ENCODE peak calls at places on chromosomes 1 and 21, in six cellular contexts. One of them, this sample, is unnamed.

GRCh38 chr1:151946366-151946764 is 37.1 kb upstream of the THEM4 start:
- DNase-seq in uterus: no peak
- DNase-seq in DMS153: peak
- DNase-seq in T-helper 9 cell: no peak
- DNase-seq in NCI-H2081: no peak
- DNase-seq in NCI-H1436: no peak
- DNase-seq in this sample: no peak

GRCh38 chr1:59732219-59732955 is 82.4 kb upstream of the HOOK1 start:
- DNase-seq in NCI-H1436: no peak
- DNase-seq in T-helper 9 cell: no peak
- DNase-seq in NCI-H2081: no peak
- DNase-seq in DMS153: no peak
- DNase-seq in uterus: no peak
- DNase-seq in this sample: no peak

GRCh38 chr1:181117648-181118449 is 29.3 kb downstream of the IER5 start:
- DNase-seq in NCI-H1436: no peak
- DNase-seq in T-helper 9 cell: no peak
- DNase-seq in uterus: no peak
- DNase-seq in NCI-H2081: peak
- DNase-seq in DMS153: peak
- DNase-seq in this sample: no peak

GRCh38 chr1:43691871-43692815 is 15.2 kb upstream of the ST3GAL3 start:
- DNase-seq in uterus: no peak
- DNase-seq in DMS153: no peak
- DNase-seq in NCI-H1436: no peak
- DNase-seq in NCI-H2081: no peak
- DNase-seq in T-helper 9 cell: no peak
- DNase-seq in this sample: no peak

GRCh38 chr1:225467193-225468020 is 39.6 kb upstream of the LBR start:
- DNase-seq in NCI-H2081: no peak
- DNase-seq in NCI-H1436: no peak
- DNase-seq in T-helper 9 cell: peak
- DNase-seq in DMS153: peak
- DNase-seq in uterus: peak
- DNase-seq in this sample: peak

GRCh38 chr1:206706298-206706791 is 21.6 kb downstream of the MAPKAPK2 start:
- DNase-seq in NCI-H2081: peak
- DNase-seq in NCI-H1436: peak
- DNase-seq in T-helper 9 cell: no peak
- DNase-seq in DMS153: no peak
- DNase-seq in uterus: peak
- DNase-seq in this sample: peak

GRCh38 chr1:151990856-151991198 is 2.8 kb downstream of the S100A10 start:
- DNase-seq in DMS153: peak
- DNase-seq in NCI-H2081: no peak
- DNase-seq in T-helper 9 cell: no peak
- DNase-seq in NCI-H1436: no peak
- DNase-seq in uterus: peak
- DNase-seq in this sample: no peak

GRCh38 chr1:233505130-233505529 is 108.8 kb upstream of the KCNK1 start:
- DNase-seq in NCI-H2081: no peak
- DNase-seq in T-helper 9 cell: no peak
- DNase-seq in DMS153: no peak
- DNase-seq in NCI-H1436: no peak
- DNase-seq in uterus: no peak
- DNase-seq in this sample: no peak

GRCh38 chr1:26536081-26536480 is 6.5 kb downstream of the RPS6KA1 start:
- DNase-seq in NCI-H1436: no peak
- DNase-seq in T-helper 9 cell: no peak
- DNase-seq in uterus: no peak
- DNase-seq in DMS153: no peak
- DNase-seq in NCI-H2081: no peak
- DNase-seq in this sample: no peak

GRCh38 chr1:164765557-164765956 is 206.6 kb downstream of the PBX1 start:
- DNase-seq in DMS153: no peak
- DNase-seq in NCI-H2081: no peak
- DNase-seq in NCI-H1436: no peak
- DNase-seq in T-helper 9 cell: no peak
- DNase-seq in uterus: no peak
- DNase-seq in this sample: no peak

GRCh38 chr1:86701731-86702130 is 2.6 kb upstream of the SH3GLB1 start:
- DNase-seq in T-helper 9 cell: no peak
- DNase-seq in NCI-H1436: no peak
- DNase-seq in NCI-H2081: no peak
- DNase-seq in DMS153: no peak
- DNase-seq in uterus: no peak
- DNase-seq in this sample: no peak

GRCh38 chr1:110240476-110241210 is 30.5 kb downstream of the KCNC4 start:
- DNase-seq in DMS153: peak
- DNase-seq in NCI-H2081: peak
- DNase-seq in NCI-H1436: peak
- DNase-seq in uterus: no peak
- DNase-seq in T-helper 9 cell: no peak
- DNase-seq in this sample: peak

GRCh38 chr1:30302808-30303310 is 420.5 kb downstream of the MATN1 start:
- DNase-seq in uterus: no peak
- DNase-seq in NCI-H2081: peak
- DNase-seq in T-helper 9 cell: no peak
- DNase-seq in DMS153: peak
- DNase-seq in NCI-H1436: peak
- DNase-seq in this sample: no peak

GRCh38 chr1:27528701-27529637 is 39.0 kb upstream of the WASF2 start:
- DNase-seq in DMS153: peak
- DNase-seq in uterus: peak
- DNase-seq in NCI-H2081: peak
- DNase-seq in NCI-H1436: peak
- DNase-seq in T-helper 9 cell: no peak
- DNase-seq in this sample: peak

GRCh38 chr1:155322571-155322952 is 1.9 kb downstream of the RUSC1 start:
- DNase-seq in NCI-H2081: no peak
- DNase-seq in NCI-H1436: no peak
- DNase-seq in uterus: peak
- DNase-seq in DMS153: no peak
- DNase-seq in T-helper 9 cell: no peak
- DNase-seq in this sample: peak

GRCh38 chr1:153963850-153964331 is 554 bp upstream of the SLC39A1 start:
- DNase-seq in uterus: no peak
- DNase-seq in NCI-H2081: peak
- DNase-seq in T-helper 9 cell: no peak
- DNase-seq in DMS153: no peak
- DNase-seq in NCI-H1436: peak
- DNase-seq in this sample: peak

GRCh38 chr1:233075045-233075444 is 124.6 kb downstream of the NTPCR start:
- DNase-seq in NCI-H1436: no peak
- DNase-seq in T-helper 9 cell: no peak
- DNase-seq in NCI-H2081: no peak
- DNase-seq in DMS153: no peak
- DNase-seq in uterus: no peak
- DNase-seq in this sample: no peak

GRCh38 chr21:35238119-35238518 is 189.0 kb upstream of the RUNX1 start:
- DNase-seq in NCI-H1436: no peak
- DNase-seq in DMS153: no peak
- DNase-seq in T-helper 9 cell: no peak
- DNase-seq in NCI-H2081: no peak
- DNase-seq in uterus: no peak
- DNase-seq in this sample: no peak

GRCh38 chr1:5826601-5827000 is 165.6 kb downstream of the NPHP4 start:
- DNase-seq in NCI-H2081: no peak
- DNase-seq in T-helper 9 cell: no peak
- DNase-seq in NCI-H1436: no peak
- DNase-seq in DMS153: no peak
- DNase-seq in uterus: no peak
- DNase-seq in this sample: peak

GRCh38 chr1:119367332-119368124 is 1.1 kb upstream of the HAO2 start:
- DNase-seq in NCI-H2081: no peak
- DNase-seq in DMS153: no peak
- DNase-seq in uterus: no peak
- DNase-seq in NCI-H1436: no peak
- DNase-seq in T-helper 9 cell: no peak
- DNase-seq in this sample: no peak

GRCh38 chr1:235304549-235305451 is 23.2 kb downstream of the ARID4B start:
- DNase-seq in NCI-H1436: peak
- DNase-seq in DMS153: no peak
- DNase-seq in NCI-H2081: peak
- DNase-seq in T-helper 9 cell: peak
- DNase-seq in uterus: no peak
- DNase-seq in this sample: no peak

GRCh38 chr1:169367096-169367685 is 406 bp downstream of the NME7 start:
- DNase-seq in NCI-H2081: no peak
- DNase-seq in uterus: no peak
- DNase-seq in NCI-H1436: no peak
- DNase-seq in DMS153: no peak
- DNase-seq in T-helper 9 cell: no peak
- DNase-seq in this sample: no peak

GRCh38 chr1:209513226-209513625 is 70.3 kb upstream of the CAMK1G start:
- DNase-seq in NCI-H1436: peak
- DNase-seq in DMS153: peak
- DNase-seq in uterus: no peak
- DNase-seq in T-helper 9 cell: no peak
- DNase-seq in NCI-H2081: peak
- DNase-seq in this sample: no peak

GRCh38 chr1:229253170-229253974 is 17.5 kb upstream of the RAB4A start:
- DNase-seq in NCI-H1436: no peak
- DNase-seq in uterus: no peak
- DNase-seq in T-helper 9 cell: no peak
- DNase-seq in NCI-H2081: peak
- DNase-seq in DMS153: peak
- DNase-seq in this sample: no peak

GRCh38 chr1:232982238-232982944 is 32.0 kb downstream of the NTPCR start:
- DNase-seq in NCI-H1436: no peak
- DNase-seq in T-helper 9 cell: no peak
- DNase-seq in NCI-H2081: no peak
- DNase-seq in uterus: no peak
- DNase-seq in DMS153: no peak
- DNase-seq in this sample: no peak

GRCh38 chr1:111556318-111557037 is 53.0 kb upstream of the ADORA3 start:
- DNase-seq in uterus: no peak
- DNase-seq in NCI-H2081: no peak
- DNase-seq in DMS153: no peak
- DNase-seq in NCI-H1436: no peak
- DNase-seq in T-helper 9 cell: no peak
- DNase-seq in this sample: no peak

GRCh38 chr1:25684216-25684965 is 67.8 kb downstream of the MAN1C1 start:
- DNase-seq in NCI-H1436: no peak
- DNase-seq in DMS153: no peak
- DNase-seq in T-helper 9 cell: no peak
- DNase-seq in uterus: no peak
- DNase-seq in NCI-H2081: no peak
- DNase-seq in this sample: peak

GRCh38 chr1:212214377-212214776 is 70.8 kb upstream of the PPP2R5A start:
- DNase-seq in NCI-H2081: no peak
- DNase-seq in DMS153: no peak
- DNase-seq in uterus: no peak
- DNase-seq in NCI-H1436: no peak
- DNase-seq in T-helper 9 cell: no peak
- DNase-seq in this sample: no peak

GRCh38 chr1:207021876-207022596 is 10.5 kb downstream of the C1orf116 start:
- DNase-seq in DMS153: no peak
- DNase-seq in uterus: no peak
- DNase-seq in T-helper 9 cell: no peak
- DNase-seq in NCI-H1436: no peak
- DNase-seq in NCI-H2081: no peak
- DNase-seq in this sample: no peak

GRCh38 chr1:63703661-63704060 is 70.2 kb upstream of the ROR1 start:
- DNase-seq in NCI-H1436: peak
- DNase-seq in DMS153: peak
- DNase-seq in NCI-H2081: peak
- DNase-seq in uterus: no peak
- DNase-seq in T-helper 9 cell: no peak
- DNase-seq in this sample: no peak

GRCh38 chr1:39646232-39647081 is 7.0 kb upstream of the HEYL start:
- DNase-seq in NCI-H2081: no peak
- DNase-seq in T-helper 9 cell: no peak
- DNase-seq in DMS153: no peak
- DNase-seq in uterus: peak
- DNase-seq in NCI-H1436: no peak
- DNase-seq in this sample: peak

GRCh38 chr1:5576111-5577065 is 415.8 kb downstream of the NPHP4 start:
- DNase-seq in NCI-H2081: no peak
- DNase-seq in DMS153: no peak
- DNase-seq in uterus: no peak
- DNase-seq in T-helper 9 cell: no peak
- DNase-seq in NCI-H1436: no peak
- DNase-seq in this sample: no peak

GRCh38 chr1:67809887-67810286 is 23.4 kb downstream of the GNG12 start:
- DNase-seq in DMS153: no peak
- DNase-seq in uterus: no peak
- DNase-seq in T-helper 9 cell: no peak
- DNase-seq in NCI-H1436: no peak
- DNase-seq in NCI-H2081: no peak
- DNase-seq in this sample: no peak

GRCh38 chr1:158654570-158654969 is 31.9 kb downstream of the SPTA1 start:
- DNase-seq in uterus: no peak
- DNase-seq in DMS153: peak
- DNase-seq in T-helper 9 cell: no peak
- DNase-seq in NCI-H2081: no peak
- DNase-seq in NCI-H1436: no peak
- DNase-seq in this sample: no peak

GRCh38 chr21:35349378-35350080 is 300.4 kb upstream of the RUNX1 start:
- DNase-seq in DMS153: no peak
- DNase-seq in uterus: no peak
- DNase-seq in T-helper 9 cell: no peak
- DNase-seq in NCI-H2081: no peak
- DNase-seq in NCI-H1436: no peak
- DNase-seq in this sample: no peak

This sample was measured in posterior vena cava.